ENCODE peak calls at places on chromosomes 6 and 20, in ten cellular contexts. Q, D, F, R, G, L, N, O, K and T are unnamed samples.

GRCh38 chr6:138546733-138547185 is 47.5 kb upstream of the NHSL1 start:
- DNase-seq in Q (no peak), D (no peak), F (peak), R (no peak), G (no peak), L (no peak), N (peak), O (peak), K (no peak), T (no peak)

GRCh38 chr6:34132486-34133185 is 13.3 kb downstream of the GRM4 start:
- DNase-seq in Q (no peak), D (peak), F (peak), R (peak), G (peak), L (peak), N (peak), O (peak), K (no peak), T (peak)

GRCh38 chr20:35730583-35731468 is 11.2 kb downstream of the RBM39 start:
- DNase-seq in Q (no peak), D (no peak), F (no peak), R (no peak), G (no peak), L (no peak), N (no peak), O (no peak), K (no peak), T (no peak)

GRCh38 chr6:71011861-71012260 is 55.0 kb upstream of the B3GAT2 start:
- DNase-seq in Q (no peak), D (peak), F (no peak), R (no peak), G (no peak), L (no peak), N (no peak), O (no peak), K (no peak), T (no peak)

GRCh38 chr6:154613137-154613676 is 102.7 kb upstream of the CNKSR3 start:
- DNase-seq in Q (no peak), D (no peak), F (no peak), R (no peak), G (no peak), L (peak), N (peak), O (peak), K (no peak), T (no peak)

GRCh38 chr6:7088076-7088742 is 19.6 kb upstream of the RREB1 start:
- DNase-seq in Q (no peak), D (no peak), F (no peak), R (no peak), G (peak), L (no peak), N (no peak), O (no peak), K (no peak), T (no peak)

GRCh38 chr6:44811456-44811855 is 423.9 kb downstream of the CDC5L start:
- DNase-seq in Q (no peak), D (no peak), F (no peak), R (no peak), G (no peak), L (no peak), N (no peak), O (no peak), K (no peak), T (no peak)

GRCh38 chr6:100865525-100865924 is 15.6 kb downstream of the ASCC3 start:
- DNase-seq in Q (no peak), D (no peak), F (no peak), R (no peak), G (no peak), L (no peak), N (no peak), O (no peak), K (no peak), T (no peak)

GRCh38 chr6:139239137-139239536 is 52.7 kb downstream of the TXLNB start:
- DNase-seq in Q (no peak), D (no peak), F (no peak), R (no peak), G (no peak), L (no peak), N (no peak), O (no peak), K (no peak), T (no peak)

GRCh38 chr6:148342146-148343027 is at the start of gene SASH1:
- DNase-seq in Q (peak), D (peak), F (peak), R (peak), G (no peak), L (peak), N (peak), O (peak), K (peak), T (peak)

GRCh38 chr6:56729719-56730118 is 87.0 kb upstream of the DST start:
- DNase-seq in Q (no peak), D (no peak), F (no peak), R (no peak), G (no peak), L (peak), N (peak), O (peak), K (no peak), T (no peak)

GRCh38 chr6:130132286-130132701 is 90.5 kb downstream of the SAMD3 start:
- DNase-seq in Q (no peak), D (no peak), F (peak), R (no peak), G (no peak), L (no peak), N (no peak), O (no peak), K (no peak), T (no peak)

GRCh38 chr6:15893556-15894253 is 230.9 kb upstream of the DTNBP1 start:
- DNase-seq in Q (no peak), D (peak), F (no peak), R (no peak), G (no peak), L (no peak), N (peak), O (peak), K (no peak), T (no peak)